ENCODE peak calls at places on chromosomes 16 and 17, in eight cellular contexts. X, U, G, A, F, O, L and K are unnamed samples.

GRCh38 chr16:2496223-2497115 is 17.3 kb upstream of the ATP6V0C start:
- DNase-seq in X (no peak), U (no peak), G (no peak), A (no peak), F (no peak), O (no peak), L (no peak), K (no peak)

GRCh38 chr16:73713817-73714495 is 582.7 kb upstream of the PSMD7 start:
- DNase-seq in X (peak), U (no peak), G (no peak), A (peak), F (peak), O (no peak), L (no peak), K (no peak)

GRCh38 chr16:87425941-87426340 is 33.8 kb downstream of the MAP1LC3B start:
- DNase-seq in X (no peak), U (no peak), G (no peak), A (no peak), F (no peak), O (no peak), L (no peak), K (no peak)

GRCh38 chr16:88512728-88513674 is 57.2 kb upstream of the ZC3H18 start:
- DNase-seq in X (no peak), U (no peak), G (no peak), A (no peak), F (no peak), O (no peak), L (no peak), K (no peak)

GRCh38 chr16:84898447-84898846 is 78.7 kb downstream of the CRISPLD2 start:
- DNase-seq in X (no peak), U (no peak), G (no peak), A (peak), F (no peak), O (no peak), L (no peak), K (no peak)

GRCh38 chr16:2882460-2883026 is 472 bp upstream of the FLYWCH2 start:
- DNase-seq in X (peak), U (peak), G (peak), A (peak), F (peak), O (peak), L (peak), K (peak)

GRCh38 chr16:56673916-56674315 is 4.3 kb downstream of the MT1H start:
- DNase-seq in X (peak), U (no peak), G (no peak), A (peak), F (no peak), O (no peak), L (peak), K (no peak)

GRCh38 chr17:32998893-32999240 is 7.2 kb downstream of the SPACA3 start:
- DNase-seq in X (no peak), U (no peak), G (no peak), A (peak), F (no peak), O (no peak), L (no peak), K (no peak)

GRCh38 chr17:64771980-64772844 is 110.1 kb upstream of the SMURF2 start:
- DNase-seq in X (no peak), U (no peak), G (no peak), A (no peak), F (no peak), O (no peak), L (no peak), K (no peak)

GRCh38 chr17:51860934-51861561 is 297.5 kb downstream of the CA10 start:
- DNase-seq in X (peak), U (peak), G (no peak), A (peak), F (no peak), O (no peak), L (no peak), K (no peak)

GRCh38 chr17:43526886-43527648 is 19.1 kb downstream of the ETV4 start:
- DNase-seq in X (no peak), U (no peak), G (no peak), A (no peak), F (no peak), O (no peak), L (no peak), K (no peak)

GRCh38 chr16:497258-497657 is 30.3 kb upstream of the CAPN15 start:
- DNase-seq in X (no peak), U (no peak), G (no peak), A (no peak), F (no peak), O (no peak), L (no peak), K (no peak)

GRCh38 chr17:62627904-62628603 is 584 bp downstream of the MRC2 start:
- DNase-seq in X (no peak), U (no peak), G (no peak), A (peak), F (peak), O (no peak), L (no peak), K (peak)

GRCh38 chr17:79739148-79740062 is 8.7 kb downstream of the ENPP7 start:
- DNase-seq in X (peak), U (no peak), G (no peak), A (no peak), F (no peak), O (no peak), L (no peak), K (no peak)

GRCh38 chr17:65359016-65359415 is 202.4 kb downstream of the AXIN2 start:
- DNase-seq in X (no peak), U (no peak), G (no peak), A (peak), F (no peak), O (no peak), L (no peak), K (no peak)

GRCh38 chr16:74305978-74306784 is 9.6 kb downstream of the PSMD7 start:
- DNase-seq in X (no peak), U (no peak), G (no peak), A (no peak), F (no peak), O (no peak), L (no peak), K (no peak)

GRCh38 chr17:11273596-11273995 is 32.6 kb downstream of the SHISA6 start:
- DNase-seq in X (no peak), U (no peak), G (no peak), A (no peak), F (no peak), O (no peak), L (no peak), K (peak)

GRCh38 chr17:933168-934083 is 46.1 kb downstream of the NXN start:
- DNase-seq in X (peak), U (no peak), G (no peak), A (peak), F (no peak), O (no peak), L (no peak), K (no peak)

GRCh38 chr17:8163978-8164814 is 1.4 kb upstream of the VAMP2 start:
- DNase-seq in X (peak), U (no peak), G (no peak), A (peak), F (peak), O (no peak), L (peak), K (peak)

GRCh38 chr16:46836521-46837292 is 5.7 kb upstream of the C16orf87 start:
- DNase-seq in X (no peak), U (no peak), G (no peak), A (peak), F (no peak), O (no peak), L (no peak), K (no peak)

GRCh38 chr17:79365361-79365760 is 245.5 kb downstream of the RBFOX3 start:
- DNase-seq in X (no peak), U (no peak), G (no peak), A (no peak), F (no peak), O (no peak), L (no peak), K (no peak)

GRCh38 chr17:21017256-21017655 is 25.6 kb downstream of the USP22 start:
- DNase-seq in X (no peak), U (no peak), G (no peak), A (no peak), F (no peak), O (no peak), L (no peak), K (no peak)

GRCh38 chr17:32445976-32446375 is 1.7 kb downstream of the PSMD11 start:
- DNase-seq in X (no peak), U (no peak), G (no peak), A (peak), F (no peak), O (no peak), L (no peak), K (no peak)

DNA sequence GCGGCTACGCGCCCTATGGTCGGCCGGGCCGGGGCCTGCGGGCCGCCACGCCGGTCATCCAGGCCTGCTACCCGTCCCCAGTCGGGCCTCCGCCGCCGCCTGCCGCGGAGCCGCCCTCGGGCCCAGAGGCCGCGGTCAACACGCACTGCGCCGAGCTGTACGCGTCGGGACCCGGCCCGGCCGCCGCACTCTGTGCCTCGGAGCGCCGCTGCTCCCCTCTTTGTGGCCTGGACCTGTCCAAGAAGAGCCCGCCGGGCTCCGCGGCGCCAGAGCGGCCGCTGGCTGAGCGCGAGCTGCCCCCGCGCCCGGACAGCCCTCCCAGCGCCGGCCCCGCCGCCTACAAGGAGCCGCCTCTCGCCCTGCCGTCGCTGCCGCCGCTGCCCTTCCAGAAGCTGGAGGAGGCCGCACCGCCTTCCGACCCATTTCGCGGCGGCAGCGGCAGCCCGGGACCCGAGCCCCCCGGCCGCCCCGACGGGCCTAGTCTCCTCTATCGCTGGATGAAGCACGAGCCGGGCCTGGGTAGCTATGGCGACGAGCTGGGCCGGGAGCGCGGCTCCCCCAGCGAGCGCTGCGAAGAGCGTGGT is 2.3 kb downstream of the HIC1 start:
- DNase-seq in X (no peak), U (no peak), G (no peak), A (no peak), F (no peak), O (no peak), L (peak), K (no peak)
- H3K4me3 ChIP-seq in X (no peak), U (no peak), G (no peak), A (no peak), F (peak), O (peak), L (peak), K (peak)

DNA sequence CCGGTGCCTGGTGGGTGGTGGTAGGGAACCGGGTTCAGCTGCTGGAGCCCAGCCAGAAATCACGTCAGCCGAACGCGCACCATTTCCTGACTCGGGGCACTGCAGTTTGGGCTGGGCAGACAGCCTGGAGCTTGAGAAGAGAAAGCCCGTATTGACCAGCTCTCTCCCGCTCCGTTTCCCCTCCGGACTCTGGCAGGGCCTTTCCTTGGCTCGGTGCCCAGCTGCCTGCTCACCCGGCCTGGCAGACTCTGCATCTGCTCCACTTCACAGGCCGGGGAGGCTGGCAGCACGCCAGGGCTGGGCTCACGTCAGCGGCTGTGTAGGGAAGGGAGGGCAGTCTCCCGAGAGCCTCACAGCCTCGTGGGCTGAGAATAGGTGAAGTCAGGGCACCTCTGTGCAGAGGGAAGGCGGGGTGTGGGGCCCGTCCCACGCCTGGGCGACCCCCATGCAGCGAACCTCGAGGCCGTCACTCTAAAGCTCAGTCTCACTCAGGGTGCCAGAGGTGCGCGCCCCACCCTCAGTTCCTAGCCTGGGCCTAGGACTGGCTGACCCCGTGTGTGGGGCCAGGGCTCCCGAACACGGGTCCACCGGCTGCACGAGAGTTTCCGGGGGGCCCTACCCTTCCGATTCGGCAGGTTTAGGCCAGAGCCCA is 59.1 kb downstream of the OR1D5 start:
- DNase-seq in X (peak), U (no peak), G (peak), A (peak), F (peak), O (peak), L (peak), K (peak)
- H3K4me3 ChIP-seq in X (no peak), U (no peak), G (no peak), A (no peak), F (peak), O (peak), L (peak), K (peak)

GRCh38 chr16:82650804-82651203 is 24.0 kb downstream of the CDH13 start:
- DNase-seq in X (no peak), U (no peak), G (no peak), A (no peak), F (no peak), O (no peak), L (no peak), K (no peak)

GRCh38 chr16:82649766-82650165 is 23.0 kb downstream of the CDH13 start:
- DNase-seq in X (no peak), U (no peak), G (no peak), A (no peak), F (no peak), O (no peak), L (no peak), K (no peak)

GRCh38 chr16:82652826-82653225 is 26.1 kb downstream of the CDH13 start:
- DNase-seq in X (no peak), U (no peak), G (no peak), A (no peak), F (no peak), O (no peak), L (no peak), K (no peak)

GRCh38 chr16:82653550-82654511 is 27.1 kb downstream of the CDH13 start:
- DNase-seq in X (no peak), U (no peak), G (peak), A (peak), F (no peak), O (peak), L (no peak), K (no peak)

GRCh38 chr16:82651921-82652601 is 25.3 kb downstream of the CDH13 start:
- DNase-seq in X (no peak), U (no peak), G (no peak), A (no peak), F (no peak), O (peak), L (no peak), K (no peak)
- H3K4me3 ChIP-seq in X (no peak), U (no peak), G (peak), A (no peak), F (no peak), O (no peak), L (no peak), K (no peak)

DNA sequence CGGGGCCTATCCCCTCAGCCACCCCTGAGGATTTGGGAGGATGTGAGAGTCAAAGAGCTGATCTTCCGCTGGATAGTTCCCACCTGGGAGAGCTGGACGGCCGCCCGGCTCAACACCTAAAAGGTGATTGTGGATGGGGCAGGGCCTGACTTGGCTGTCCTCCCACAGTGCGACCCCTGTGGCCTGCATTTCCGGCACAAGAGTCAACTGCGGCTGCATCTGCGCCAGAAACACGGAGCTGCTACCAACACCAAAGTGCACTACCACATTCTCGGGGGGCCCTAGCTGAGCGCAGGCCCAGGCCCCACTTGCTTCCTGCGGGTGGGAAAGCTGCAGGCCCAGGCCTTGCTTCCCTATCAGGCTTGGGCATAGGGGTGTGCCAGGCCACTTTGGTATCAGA is 4.5 kb downstream of the BCL6B start:
- DNase-seq in X (no peak), U (no peak), G (no peak), A (no peak), F (no peak), O (no peak), L (no peak), K (no peak)
- H3K4me3 ChIP-seq in X (no peak), U (no peak), G (no peak), A (no peak), F (no peak), O (no peak), L (no peak), K (no peak)

DNA sequence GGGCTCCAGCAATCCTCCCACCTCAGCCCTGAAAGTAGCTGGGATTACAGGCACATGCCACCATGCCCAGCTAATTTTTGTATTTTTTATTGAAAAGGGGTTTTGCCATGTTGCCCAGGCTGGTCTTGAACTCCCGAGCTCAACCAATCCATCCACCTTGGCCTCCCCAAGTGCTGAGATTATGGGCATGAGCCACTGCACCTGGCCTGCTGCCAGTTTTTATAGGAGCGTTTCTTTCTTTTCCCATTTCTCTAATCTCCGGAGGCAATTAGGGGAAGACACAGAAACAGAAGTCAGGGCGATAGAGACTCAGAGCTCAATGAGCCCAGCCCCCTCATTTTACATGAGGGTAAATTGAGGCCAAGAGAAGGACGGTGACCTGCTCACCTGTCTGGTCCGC is 10.4 kb downstream of the MGAT5B start:
- DNase-seq in X (no peak), U (no peak), G (no peak), A (no peak), F (no peak), O (no peak), L (no peak), K (no peak)
- H3K4me3 ChIP-seq in X (no peak), U (no peak), G (no peak), A (no peak), F (no peak), O (no peak), L (no peak), K (no peak)